ENCODE peak calls at places on chromosome 20, in six cellular contexts. One of them, this sample, is unnamed.

GRCh38 chr20:31663838-31664695 is 26.4 kb downstream of the COX4I2 start:
- DNase-seq in HTR-8/SVneo: no peak
- DNase-seq in NCI-H1092 treated with DMSO at 0.1 percent for 48 hours: peak; percentile 69
- DNase-seq in activated B cell treated with CpG ODN at 0.5 μM for 24 hours: no peak
- DNase-seq in stimulated activated CD4-positive, alpha-beta T cell treated with anti-CD3 and anti-CD28 coated beads, Interleukin-15, amount 100 ng/mL, for 1 hour: no peak
- DNase-seq in stimulated activated CD8-positive, alpha-beta memory T cell treated with anti-CD3 and anti-CD28 coated beads, Interleukin-4, amount 100 ng/mL, for 24 hours: no peak
- DNase-seq in this sample: no peak

GRCh38 chr20:22423190-22423832 is 161.1 kb downstream of the FOXA2 start:
- DNase-seq in HTR-8/SVneo: no peak
- DNase-seq in NCI-H1092 treated with DMSO at 0.1 percent for 48 hours: no peak
- DNase-seq in activated B cell treated with CpG ODN at 0.5 μM for 24 hours: no peak
- DNase-seq in stimulated activated CD4-positive, alpha-beta T cell treated with anti-CD3 and anti-CD28 coated beads, Interleukin-15, amount 100 ng/mL, for 1 hour: no peak
- DNase-seq in stimulated activated CD8-positive, alpha-beta memory T cell treated with anti-CD3 and anti-CD28 coated beads, Interleukin-4, amount 100 ng/mL, for 24 hours: no peak
- DNase-seq in this sample: no peak

GRCh38 chr20:37345339-37346231 is at the start of gene SRC:
- DNase-seq in HTR-8/SVneo: peak; percentile 86
- DNase-seq in NCI-H1092 treated with DMSO at 0.1 percent for 48 hours: peak; percentile 43
- DNase-seq in activated B cell treated with CpG ODN at 0.5 μM for 24 hours: peak; percentile 56
- DNase-seq in stimulated activated CD4-positive, alpha-beta T cell treated with anti-CD3 and anti-CD28 coated beads, Interleukin-15, amount 100 ng/mL, for 1 hour: no peak
- DNase-seq in stimulated activated CD8-positive, alpha-beta memory T cell treated with anti-CD3 and anti-CD28 coated beads, Interleukin-4, amount 100 ng/mL, for 24 hours: peak; percentile 21
- DNase-seq in this sample: peak; percentile 19

GRCh38 chr20:24773751-24774201 is 175.3 kb upstream of the CST7 start:
- DNase-seq in HTR-8/SVneo: peak; percentile 45
- DNase-seq in NCI-H1092 treated with DMSO at 0.1 percent for 48 hours: no peak
- DNase-seq in activated B cell treated with CpG ODN at 0.5 μM for 24 hours: no peak
- DNase-seq in stimulated activated CD4-positive, alpha-beta T cell treated with anti-CD3 and anti-CD28 coated beads, Interleukin-15, amount 100 ng/mL, for 1 hour: no peak
- DNase-seq in stimulated activated CD8-positive, alpha-beta memory T cell treated with anti-CD3 and anti-CD28 coated beads, Interleukin-4, amount 100 ng/mL, for 24 hours: no peak
- DNase-seq in this sample: no peak

GRCh38 chr20:47768016-47768953 is 17.0 kb downstream of the SULF2 start:
- DNase-seq in HTR-8/SVneo: no peak
- DNase-seq in NCI-H1092 treated with DMSO at 0.1 percent for 48 hours: no peak
- DNase-seq in activated B cell treated with CpG ODN at 0.5 μM for 24 hours: no peak
- DNase-seq in stimulated activated CD4-positive, alpha-beta T cell treated with anti-CD3 and anti-CD28 coated beads, Interleukin-15, amount 100 ng/mL, for 1 hour: no peak
- DNase-seq in stimulated activated CD8-positive, alpha-beta memory T cell treated with anti-CD3 and anti-CD28 coated beads, Interleukin-4, amount 100 ng/mL, for 24 hours: no peak
- DNase-seq in this sample: no peak

GRCh38 chr20:137668-138131 is 4.7 kb upstream of the DEFB126 start:
- DNase-seq in HTR-8/SVneo: no peak
- DNase-seq in NCI-H1092 treated with DMSO at 0.1 percent for 48 hours: peak; percentile 2
- DNase-seq in activated B cell treated with CpG ODN at 0.5 μM for 24 hours: no peak
- DNase-seq in stimulated activated CD4-positive, alpha-beta T cell treated with anti-CD3 and anti-CD28 coated beads, Interleukin-15, amount 100 ng/mL, for 1 hour: no peak
- DNase-seq in stimulated activated CD8-positive, alpha-beta memory T cell treated with anti-CD3 and anti-CD28 coated beads, Interleukin-4, amount 100 ng/mL, for 24 hours: no peak
- DNase-seq in this sample: no peak

GRCh38 chr20:10061641-10062040 is 26.9 kb downstream of the ANKEF1 start:
- DNase-seq in HTR-8/SVneo: no peak
- DNase-seq in NCI-H1092 treated with DMSO at 0.1 percent for 48 hours: peak; percentile 91
- DNase-seq in activated B cell treated with CpG ODN at 0.5 μM for 24 hours: no peak
- DNase-seq in stimulated activated CD4-positive, alpha-beta T cell treated with anti-CD3 and anti-CD28 coated beads, Interleukin-15, amount 100 ng/mL, for 1 hour: no peak
- DNase-seq in stimulated activated CD8-positive, alpha-beta memory T cell treated with anti-CD3 and anti-CD28 coated beads, Interleukin-4, amount 100 ng/mL, for 24 hours: no peak
- DNase-seq in this sample: no peak

GRCh38 chr20:31841928-31842327 is 3.5 kb downstream of the FOXS1 start:
- DNase-seq in HTR-8/SVneo: peak; percentile 82
- DNase-seq in NCI-H1092 treated with DMSO at 0.1 percent for 48 hours: no peak
- DNase-seq in activated B cell treated with CpG ODN at 0.5 μM for 24 hours: no peak
- DNase-seq in stimulated activated CD4-positive, alpha-beta T cell treated with anti-CD3 and anti-CD28 coated beads, Interleukin-15, amount 100 ng/mL, for 1 hour: no peak
- DNase-seq in stimulated activated CD8-positive, alpha-beta memory T cell treated with anti-CD3 and anti-CD28 coated beads, Interleukin-4, amount 100 ng/mL, for 24 hours: no peak
- DNase-seq in this sample: no peak

GRCh38 chr20:46951405-46951804 is 56.8 kb downstream of the EYA2 start:
- DNase-seq in HTR-8/SVneo: no peak
- DNase-seq in NCI-H1092 treated with DMSO at 0.1 percent for 48 hours: no peak
- DNase-seq in activated B cell treated with CpG ODN at 0.5 μM for 24 hours: no peak
- DNase-seq in stimulated activated CD4-positive, alpha-beta T cell treated with anti-CD3 and anti-CD28 coated beads, Interleukin-15, amount 100 ng/mL, for 1 hour: no peak
- DNase-seq in stimulated activated CD8-positive, alpha-beta memory T cell treated with anti-CD3 and anti-CD28 coated beads, Interleukin-4, amount 100 ng/mL, for 24 hours: no peak
- DNase-seq in this sample: no peak

GRCh38 chr20:1874534-1875168 is 20.6 kb upstream of the SIRPA start:
- DNase-seq in HTR-8/SVneo: no peak
- DNase-seq in NCI-H1092 treated with DMSO at 0.1 percent for 48 hours: peak; percentile 2
- DNase-seq in activated B cell treated with CpG ODN at 0.5 μM for 24 hours: no peak
- DNase-seq in stimulated activated CD4-positive, alpha-beta T cell treated with anti-CD3 and anti-CD28 coated beads, Interleukin-15, amount 100 ng/mL, for 1 hour: no peak
- DNase-seq in stimulated activated CD8-positive, alpha-beta memory T cell treated with anti-CD3 and anti-CD28 coated beads, Interleukin-4, amount 100 ng/mL, for 24 hours: no peak
- DNase-seq in this sample: no peak

GRCh38 chr20:17653835-17654648 is 28.0 kb downstream of the RRBP1 start:
- DNase-seq in HTR-8/SVneo: no peak
- DNase-seq in NCI-H1092 treated with DMSO at 0.1 percent for 48 hours: no peak
- DNase-seq in activated B cell treated with CpG ODN at 0.5 μM for 24 hours: no peak
- DNase-seq in stimulated activated CD4-positive, alpha-beta T cell treated with anti-CD3 and anti-CD28 coated beads, Interleukin-15, amount 100 ng/mL, for 1 hour: no peak
- DNase-seq in stimulated activated CD8-positive, alpha-beta memory T cell treated with anti-CD3 and anti-CD28 coated beads, Interleukin-4, amount 100 ng/mL, for 24 hours: no peak
- DNase-seq in this sample: no peak